ENCODE peak calls at places on chromosomes 3 and 15, in six cellular contexts. T, V, P, Y, G and E are unnamed samples.

GRCh38 chr15:64122936-64123351 is 27.2 kb downstream of the SNX1 start:
- DNase-seq in T (no peak), V (no peak), P (no peak), Y (no peak), G (no peak), E (no peak)

GRCh38 chr3:63343674-63344073 is 65.6 kb downstream of the SYNPR start:
- DNase-seq in T (peak), V (peak), P (peak), Y (peak), G (peak), E (peak)

GRCh38 chr3:126100216-126100615 is 16.3 kb upstream of the SLC41A3 start:
- DNase-seq in T (no peak), V (no peak), P (no peak), Y (no peak), G (no peak), E (peak)

GRCh38 chr3:193829781-193830180 is 236.8 kb downstream of the OPA1 start:
- DNase-seq in T (no peak), V (no peak), P (no peak), Y (peak), G (no peak), E (no peak)

GRCh38 chr3:67075295-67075694 is 77.2 kb downstream of the KBTBD8 start:
- DNase-seq in T (no peak), V (no peak), P (no peak), Y (no peak), G (no peak), E (no peak)

GRCh38 chr3:171950373-171950772 is 89.0 kb upstream of the FNDC3B start:
- DNase-seq in T (peak), V (no peak), P (no peak), Y (no peak), G (no peak), E (no peak)

GRCh38 chr15:42729409-42729808 is 7.5 kb downstream of the CDAN1 start:
- DNase-seq in T (no peak), V (no peak), P (no peak), Y (no peak), G (no peak), E (no peak)

GRCh38 chr3:45612918-45613602 is 18.5 kb downstream of the LIMD1 start:
- DNase-seq in T (no peak), V (no peak), P (no peak), Y (no peak), G (no peak), E (no peak)

GRCh38 chr15:64224508-64224907 is 61.7 kb upstream of the PPIB start:
- DNase-seq in T (peak), V (no peak), P (no peak), Y (no peak), G (no peak), E (peak)

GRCh38 chr3:189902230-189903186 is 218.2 kb downstream of the P3H2 start:
- DNase-seq in T (no peak), V (no peak), P (no peak), Y (no peak), G (no peak), E (no peak)

GRCh38 chr3:152362086-152362485 is 93.4 kb downstream of the MBNL1 start:
- DNase-seq in T (no peak), V (no peak), P (no peak), Y (no peak), G (no peak), E (no peak)

GRCh38 chr15:39582286-39582976 is 1.6 kb downstream of the THBS1 start:
- DNase-seq in T (no peak), V (peak), P (no peak), Y (no peak), G (no peak), E (peak)

GRCh38 chr3:136862611-136862951 is 573 bp downstream of the NCK1 start:
- DNase-seq in T (peak), V (peak), P (peak), Y (peak), G (peak), E (peak)

GRCh38 chr15:60651734-60652141 is 172.8 kb upstream of the ICE2 start:
- DNase-seq in T (no peak), V (no peak), P (no peak), Y (no peak), G (no peak), E (no peak)

GRCh38 chr3:101379695-101380376 is 59.5 kb upstream of the IMPG2 start:
- DNase-seq in T (no peak), V (no peak), P (no peak), Y (no peak), G (no peak), E (no peak)

GRCh38 chr15:73930790-73931281 is 4.6 kb downstream of the LOXL1 start:
- DNase-seq in T (no peak), V (no peak), P (no peak), Y (no peak), G (no peak), E (no peak)

GRCh38 chr3:108946292-108947290 is 7.1 kb downstream of the GUCA1C start:
- DNase-seq in T (no peak), V (no peak), P (no peak), Y (no peak), G (no peak), E (no peak)

GRCh38 chr3:9480265-9480664 is 73.4 kb downstream of the LHFPL4 start:
- DNase-seq in T (no peak), V (no peak), P (no peak), Y (no peak), G (no peak), E (no peak)

GRCh38 chr3:9485248-9485647 is 68.4 kb downstream of the LHFPL4 start:
- DNase-seq in T (no peak), V (no peak), P (no peak), Y (no peak), G (no peak), E (no peak)
- TF ChIP-seq POLR2A in T (no peak), V (no peak), P (no peak), Y (no peak), G (no peak), E (no peak)

DNA sequence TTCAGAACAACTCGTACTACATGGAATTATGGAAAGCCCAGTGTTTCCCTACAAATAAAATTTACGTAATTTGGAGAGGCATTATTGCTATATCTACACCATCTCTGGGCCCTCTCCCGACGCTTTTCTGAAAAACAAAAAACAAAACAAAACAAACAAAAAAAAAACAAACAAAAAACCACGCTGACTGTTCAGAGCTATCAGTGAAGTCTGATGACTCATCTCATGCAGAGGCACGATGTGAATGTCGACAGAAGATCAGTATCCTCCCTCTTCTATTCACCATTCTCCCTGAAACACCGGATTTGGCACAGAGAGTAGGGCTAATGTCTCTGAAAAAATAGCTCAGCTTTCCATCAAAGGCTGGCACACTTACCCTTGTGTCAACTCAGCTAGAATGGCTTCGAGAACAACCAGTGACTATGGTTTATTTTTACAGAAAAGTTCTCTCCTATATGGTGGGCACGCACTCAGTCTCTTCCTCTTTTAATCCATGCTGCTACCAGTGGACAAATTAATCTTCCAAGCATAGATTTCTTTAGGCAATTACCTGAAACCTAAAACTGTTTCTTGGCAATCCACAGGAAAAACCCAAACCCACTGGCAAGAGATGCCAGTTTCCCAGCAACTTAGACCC is 1.5 kb downstream of the CRBN start:
- DNase-seq in T (peak), V (no peak), P (no peak), Y (no peak), G (no peak), E (no peak)
- H3K27ac ChIP-seq in T (no peak), V (no peak), P (no peak), Y (no peak), G (peak), E (no peak)

DNA sequence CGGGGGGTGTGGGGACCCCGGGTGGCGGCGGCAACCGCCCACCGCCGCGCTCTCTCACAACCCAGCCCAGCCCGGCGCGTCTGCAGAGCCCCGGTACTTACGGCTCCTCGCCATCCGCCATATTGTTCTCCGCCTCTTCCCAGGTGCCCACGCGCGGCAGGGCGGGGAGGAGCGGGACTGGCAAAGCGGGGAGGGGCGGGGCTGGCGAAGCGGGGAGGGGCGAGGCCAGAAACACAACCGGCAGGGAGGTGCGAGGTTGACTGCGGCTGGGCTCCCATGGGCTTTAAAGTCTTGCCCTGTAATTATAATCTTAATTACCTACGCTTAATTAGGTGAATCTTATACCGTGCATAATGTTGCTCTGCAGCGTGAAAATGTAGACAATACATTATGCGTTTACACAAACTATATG is at the start of gene UBA3:
- DNase-seq in T (peak), V (peak), P (peak), Y (peak), G (peak), E (peak)
- TF ChIP-seq POLR2A in T (peak), V (no peak), P (peak), Y (no peak), G (peak), E (no peak)

GRCh38 chr3:124157000-124157712 is 165.2 kb upstream of the ROPN1 start:
- DNase-seq in T (no peak), V (no peak), P (no peak), Y (no peak), G (no peak), E (no peak)
- H3K27ac ChIP-seq in T (no peak), V (no peak), P (no peak), Y (no peak), G (no peak), E (no peak)

GRCh38 chr15:70097337-70098169 is at the start of gene TLE3:
- DNase-seq in T (peak), V (peak), P (peak), Y (peak), G (peak), E (peak)

GRCh38 chr15:70094690-70095311 is 2.9 kb downstream of the TLE3 start:
- DNase-seq in T (peak), V (no peak), P (no peak), Y (no peak), G (no peak), E (no peak)

GRCh38 chr15:70096975-70097336 is 761 bp downstream of the TLE3 start:
- DNase-seq in T (no peak), V (peak), P (no peak), Y (no peak), G (no peak), E (no peak)

GRCh38 chr15:70095387-70096214 is 2.1 kb downstream of the TLE3 start:
- DNase-seq in T (no peak), V (peak), P (no peak), Y (peak), G (peak), E (peak)

GRCh38 chr15:70096215-70096974 is 1.3 kb downstream of the TLE3 start:
- DNase-seq in T (no peak), V (peak), P (peak), Y (peak), G (peak), E (peak)
- TF ChIP-seq POLR2A in T (no peak), V (peak), P (no peak), Y (no peak), G (peak), E (no peak)

DNA sequence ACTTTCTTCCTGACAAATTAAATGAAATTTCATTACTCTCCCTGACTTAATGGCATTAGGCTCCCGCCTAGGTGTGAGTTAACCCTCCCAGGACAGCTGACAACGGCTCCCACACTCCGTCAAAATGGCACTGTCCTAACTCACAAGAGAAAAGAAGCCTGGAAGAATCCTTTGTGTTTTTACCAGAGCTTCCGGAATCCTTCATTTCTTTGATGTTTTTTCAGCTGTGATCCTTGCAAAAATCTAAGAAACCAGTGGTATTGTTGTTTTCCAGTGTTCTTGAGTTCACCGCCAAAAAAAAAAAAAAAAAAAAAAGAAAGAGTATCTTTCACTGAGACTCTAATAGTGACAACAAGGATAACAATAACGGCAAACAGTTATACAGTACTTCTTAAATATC is 860.9 kb upstream of the NR2F2 start:
- DNase-seq in T (no peak), V (no peak), P (no peak), Y (no peak), G (no peak), E (no peak)
- H3K27ac ChIP-seq in T (no peak), V (peak), P (no peak), Y (no peak), G (no peak), E (no peak)